ENCODE peak calls at places on chromosomes 5 and 9, in seven cellular contexts. U, H, L, X, D, T and B are unnamed samples.

GRCh38 chr9:69916950-69917349 is 96.3 kb downstream of the CFAP95 start:
- DNase-seq in U (no peak), H (no peak), L (no peak), X (peak), D (no peak), T (no peak), B (peak)

GRCh38 chr5:72837524-72838096 is 21.1 kb downstream of the TNPO1 start:
- DNase-seq in U (no peak), H (no peak), L (no peak), X (no peak), D (no peak), T (no peak), B (no peak)

GRCh38 chr5:80125022-80125961 is 90.1 kb downstream of the THBS4 start:
- DNase-seq in U (no peak), H (no peak), L (no peak), X (no peak), D (no peak), T (no peak), B (no peak)

GRCh38 chr9:128470560-128470959 is 14.8 kb downstream of the ODF2 start:
- DNase-seq in U (no peak), H (peak), L (no peak), X (peak), D (peak), T (peak), B (no peak)

GRCh38 chr5:108260105-108260857 is 121.6 kb downstream of the FBXL17 start:
- DNase-seq in U (peak), H (peak), L (peak), X (peak), D (peak), T (peak), B (peak)

GRCh38 chr5:44613951-44614350 is 194.8 kb upstream of the MRPS30 start:
- DNase-seq in U (no peak), H (no peak), L (no peak), X (no peak), D (no peak), T (no peak), B (no peak)

GRCh38 chr9:97853844-97854695 is 1.0 kb downstream of the FOXE1 start:
- DNase-seq in U (peak), H (no peak), L (no peak), X (peak), D (peak), T (peak), B (no peak)

GRCh38 chr5:35683466-35683865 is 65.8 kb downstream of the SPEF2 start:
- DNase-seq in U (no peak), H (no peak), L (no peak), X (no peak), D (no peak), T (no peak), B (no peak)

GRCh38 chr9:93132946-93133640 is 958 bp downstream of the NINJ1 start:
- DNase-seq in U (no peak), H (no peak), L (no peak), X (peak), D (no peak), T (no peak), B (no peak)

GRCh38 chr5:179489015-179489414 is 61.3 kb upstream of the RUFY1 start:
- DNase-seq in U (no peak), H (no peak), L (no peak), X (no peak), D (no peak), T (no peak), B (no peak)

GRCh38 chr5:9513825-9514224 is 32.0 kb downstream of the SEMA5A start:
- DNase-seq in U (no peak), H (no peak), L (no peak), X (peak), D (no peak), T (no peak), B (no peak)

GRCh38 chr5:52668544-52669185 is 119.1 kb upstream of the ITGA1 start:
- DNase-seq in U (no peak), H (no peak), L (no peak), X (no peak), D (no peak), T (peak), B (no peak)

GRCh38 chr9:26053954-26054353 is 375.7 kb upstream of the TUSC1 start:
- DNase-seq in U (no peak), H (no peak), L (no peak), X (no peak), D (no peak), T (no peak), B (no peak)

GRCh38 chr9:94014066-94014654 is 59.0 kb upstream of the BARX1 start:
- DNase-seq in U (no peak), H (no peak), L (no peak), X (peak), D (no peak), T (no peak), B (no peak)

GRCh38 chr9:136544549-136545064 is 1.2 kb downstream of the NOTCH1 start:
- DNase-seq in U (peak), H (peak), L (no peak), X (peak), D (peak), T (no peak), B (peak)

GRCh38 chr9:68685770-68686169 is 19.3 kb upstream of the PIP5K1B start:
- DNase-seq in U (peak), H (peak), L (no peak), X (peak), D (no peak), T (no peak), B (no peak)

GRCh38 chr5:145484195-145484594 is 350.9 kb downstream of the PRELID2 start:
- DNase-seq in U (no peak), H (no peak), L (no peak), X (peak), D (no peak), T (no peak), B (no peak)